ENCODE peak calls at places on chromosomes 16 and 17, in five cellular contexts. C is Peyer's patch, H is IMR-90, K is fibroblast of lung, R is mammary epithelial cell. U is an unnamed sample. For H3K27me3, the result is how much of the 10 kb centered on the place peaks cover.

GRCh38 chr17:36773039-36773438 is 164.2 kb upstream of the LHX1 start:
- DNase-seq in H (no peak), C (no peak), K (no peak), R (no peak), U (no peak)

GRCh38 chr16:82085380-82085779 is 50.3 kb downstream of the HSD17B2 start:
- DNase-seq in H (no peak), R (no peak), C (no peak), K (no peak), U (no peak)

GRCh38 chr16:47780213-47780612 is 319.1 kb downstream of the PHKB start:
- DNase-seq in C (no peak), K (no peak), R (no peak), H (no peak), U (no peak)

GRCh38 chr16:57945740-57946138 is 25.2 kb downstream of the CNGB1 start:
- DNase-seq in C (no peak), K (no peak), R (no peak), H (no peak), U (no peak)

GRCh38 chr16:50583211-50583610 is 35.0 kb downstream of the NKD1 start:
- DNase-seq in R (no peak), C (no peak), H (no peak), K (no peak), U (no peak)

GRCh38 chr16:4021070-4021779 is 95.0 kb downstream of the ADCY9 start:
- DNase-seq in H (no peak), K (no peak), R (peak), C (peak), U (no peak)

GRCh38 chr17:22310717-22311686 is 618.7 kb downstream of the KCNJ18 start:
- DNase-seq in R (no peak), H (no peak), K (no peak), C (no peak), U (no peak)

GRCh38 chr17:11279776-11280344 is 38.8 kb downstream of the SHISA6 start:
- DNase-seq in R (no peak), C (no peak), K (no peak), H (no peak), U (no peak)

GRCh38 chr16:30356401-30357084 is 1.4 kb upstream of the CD2BP2 start:
- DNase-seq in R (no peak), C (no peak), K (no peak), H (no peak), U (no peak)

GRCh38 chr17:77951123-77951522 is 7.4 kb upstream of the TNRC6C start:
- DNase-seq in C (no peak), R (no peak), H (no peak), K (no peak), U (no peak)

GRCh38 chr17:39997543-39997942 is 16.9 kb downstream of the PSMD3 start:
- DNase-seq in H (no peak), R (no peak), K (no peak), C (no peak), U (no peak)

GRCh38 chr17:74742153-74742515 is 5.1 kb downstream of the RAB37 start:
- DNase-seq in R (no peak), H (peak), K (no peak), C (peak), U (no peak)

GRCh38 chr16:86566966-86567700 is 504 bp downstream of the FOXC2 start:
- DNase-seq in K (peak), C (no peak), H (peak), R (peak), U (no peak)

GRCh38 chr17:29124135-29124930 is 55.9 kb downstream of the MYO18A start:
- DNase-seq in C (peak), R (peak), H (peak), K (peak), U (no peak)

GRCh38 chr16:15544405-15544804 is 98.5 kb downstream of the MARF1 start:
- DNase-seq in R (no peak), C (no peak), K (no peak), H (no peak), U (no peak)

GRCh38 chr17:225551-225950 is 44.1 kb upstream of the DOC2B start:
- DNase-seq in C (no peak), H (no peak), K (no peak), R (no peak), U (no peak)

GRCh38 chr17:82875418-82875856 is 35.6 kb upstream of the ZNF750 start:
- DNase-seq in C (no peak), K (no peak), R (peak), H (no peak), U (no peak)

GRCh38 chr16:56755038-56755437 is 25.1 kb downstream of the NUP93 start:
- DNase-seq in K (no peak), C (no peak), H (no peak), R (no peak), U (no peak)

GRCh38 chr17:14011740-14012405 is 57.4 kb upstream of the COX10 start:
- DNase-seq in K (no peak), H (no peak), R (no peak), C (no peak), U (no peak)

GRCh38 chr17:77381731-77382130 is 241.0 kb downstream of the SEC14L1 start:
- DNase-seq in R (no peak), K (no peak), H (no peak), C (no peak), U (no peak)

GRCh38 chr17:79844869-79845600 is 5.8 kb upstream of the CBX4 start:
- DNase-seq in H (no peak), R (no peak), K (no peak), C (peak), U (no peak)

GRCh38 chr17:32916134-32916533 is 11.8 kb upstream of the TMEM98 start:
- DNase-seq in R (no peak), H (no peak), C (no peak), K (no peak), U (no peak)

GRCh38 chr16:59635674-59636073 is 901.6 kb upstream of the GOT2 start:
- DNase-seq in R (peak), H (peak), K (peak), C (no peak), U (no peak)

GRCh38 chr17:83154311-83155127 is 75.1 kb downstream of the METRNL start:
- DNase-seq in R (no peak), C (no peak), K (no peak), H (no peak), U (no peak)

GRCh38 chr17:82018152-82019041 is 4.3 kb downstream of the CENPX start:
- DNase-seq in H (no peak), C (no peak), R (no peak), K (no peak), U (no peak)

GRCh38 chr16:3188925-3189825 is 1.2 kb downstream of the OR1F1 start:
- DNase-seq in K (peak), R (peak), H (peak), C (peak), U (no peak)

GRCh38 chr17:76467366-76467765 is at the start of gene AANAT:
- DNase-seq in R (no peak), H (no peak), C (no peak), K (no peak), U (no peak)

GRCh38 chr16:50151744-50152143 is 1.4 kb upstream of the TENT4B start:
- DNase-seq in H (no peak), R (no peak), C (no peak), K (no peak), U (no peak)

GRCh38 chr16:2233872-2234812 is 2.1 kb upstream of the DNASE1L2 start:
- DNase-seq in R (no peak), H (no peak), C (peak), K (no peak), U (no peak)

GRCh38 chr17:15287533-15288267 is 22.6 kb upstream of the PMP22 start:
- DNase-seq in H (peak), R (no peak), K (peak), C (no peak), U (no peak)

GRCh38 chr16:21708533-21709115 is 44.9 kb downstream of the OTOA start:
- DNase-seq in R (peak), C (peak), H (peak), K (peak), U (peak)

GRCh38 chr17:77649717-77650211 is 308.7 kb upstream of the TNRC6C start:
- DNase-seq in C (peak), K (peak), H (no peak), R (peak), U (no peak)

GRCh38 chr16:20884240-20884556 is 16.0 kb downstream of the DCUN1D3 start:
- DNase-seq in H (peak), R (no peak), K (peak), C (no peak), U (peak)

GRCh38 chr16:71895679-71896385 is 501 bp downstream of the IST1 start:
- DNase-seq in H (peak), K (peak), R (peak), C (peak), U (no peak)

GRCh38 chr16:9366048-9366969 is 274.9 kb downstream of the HAPSTR1 start:
- DNase-seq in C (no peak), K (no peak), R (no peak), H (no peak), U (no peak)
- H3K4me3 ChIP-seq in C (no peak), K (no peak), R (no peak), H (no peak), U (no peak)

GRCh38 chr17:49051269-49051668 is 54.1 kb downstream of the IGF2BP1 start:
- DNase-seq in R (no peak), K (no peak), H (no peak), C (no peak), U (no peak)
- TF ChIP-seq CTCF in R (no peak), K (no peak), H (no peak), C (no peak), U (no peak)

DNA sequence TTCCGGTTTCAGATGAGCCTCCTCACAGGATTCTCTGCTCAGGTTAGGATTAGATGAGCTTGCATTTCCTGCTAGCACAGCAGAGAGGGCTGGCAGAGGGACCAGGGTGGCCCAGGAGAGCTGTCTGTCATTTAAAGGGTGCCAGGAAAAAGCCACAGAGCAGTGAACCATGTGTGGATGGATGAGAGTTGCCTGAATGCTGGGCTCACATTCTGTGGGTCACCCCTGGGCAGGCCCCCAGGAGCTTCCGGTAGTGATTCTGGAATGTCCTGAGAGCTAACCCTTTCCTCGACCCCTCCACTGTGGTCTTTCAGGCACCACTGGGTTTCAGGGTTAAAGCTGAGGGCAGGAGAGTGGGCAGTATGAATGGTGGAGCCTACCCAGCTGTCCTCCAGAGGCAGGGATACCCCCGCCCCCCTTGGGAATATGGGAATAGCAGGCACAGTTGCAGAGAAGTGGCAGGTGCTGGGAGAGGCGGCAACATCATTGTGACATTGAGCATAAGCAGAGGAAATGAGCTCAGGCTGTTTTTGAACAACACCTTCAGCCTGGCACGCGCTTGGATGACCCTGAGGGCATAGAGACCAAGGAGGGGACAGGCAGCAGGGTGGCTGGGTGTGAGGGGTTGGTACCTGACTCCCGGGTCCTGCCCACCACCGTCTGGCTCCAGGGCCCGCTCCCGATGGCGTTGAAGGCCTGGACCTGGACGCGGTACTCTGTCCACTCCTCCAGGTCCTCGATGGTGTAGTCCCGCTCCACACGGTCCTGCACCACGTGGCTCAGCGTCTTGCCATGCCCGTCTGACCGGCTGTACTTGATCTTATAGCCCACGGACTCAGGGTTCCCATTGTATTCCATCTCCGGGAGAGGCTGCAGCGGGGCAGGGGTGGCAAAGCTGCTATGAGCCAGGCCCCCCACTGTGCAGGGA is 83.0 kb upstream of the CDC42EP4 start:
- DNase-seq in R (no peak), H (no peak), C (no peak), K (no peak), U (no peak)
- H3K27me3 ChIP-seq in R (under half), H (under half), C (under half), K (under half), U (under half)

GRCh38 chr17:48553190-48553547 is 8.3 kb upstream of the HOXB2 start:
- DNase-seq in K (no peak), H (no peak), R (no peak), C (no peak), U (no peak)
- H3K4me3 ChIP-seq in K (peak), H (peak), R (no peak), C (no peak), U (peak)

GRCh38 chr17:16947470-16947869 is 24.4 kb downstream of the TNFRSF13B start:
- DNase-seq in C (no peak), K (no peak), R (no peak), H (no peak), U (no peak)

GRCh38 chr17:16943541-16944333 is 28.2 kb downstream of the TNFRSF13B start:
- DNase-seq in C (no peak), H (no peak), K (no peak), R (no peak), U (no peak)

GRCh38 chr17:16945141-16945493 is 26.8 kb downstream of the TNFRSF13B start:
- DNase-seq in K (no peak), R (no peak), H (no peak), C (no peak), U (no peak)

GRCh38 chr17:16944334-16945140 is 27.4 kb downstream of the TNFRSF13B start:
- DNase-seq in H (no peak), R (no peak), K (no peak), C (no peak), U (no peak)

GRCh38 chr17:16945513-16946201 is 26.3 kb downstream of the TNFRSF13B start:
- DNase-seq in R (no peak), K (no peak), C (no peak), H (no peak), U (no peak)
- TF ChIP-seq CTCF in R (no peak), K (no peak), C (no peak), H (no peak), U (no peak)

GRCh38 chr16:8632675-8633182 is 11.2 kb downstream of the METTL22 start:
- DNase-seq in K (no peak), C (no peak), R (no peak), H (no peak), U (no peak)
- H3K27me3 ChIP-seq in K (under half), C (under half), R (under half), H (under half), U (under half)

GRCh38 chr17:3960764-3961163 is 3.5 kb downstream of the ATP2A3 start:
- DNase-seq in R (no peak), H (peak), C (no peak), K (peak), U (no peak)
- H3K4me3 ChIP-seq in R (no peak), H (no peak), C (peak), K (no peak), U (no peak)